ENCODE peak calls at places on chromosomes 3 and 15, in four cellular contexts. I is GM23338, N is hepatocyte, Z is K562. U is an unnamed sample.

GRCh38 chr3:129621626-129622417 is 15.3 kb upstream of the PLXND1 start:
- DNase-seq in I (no peak), N (no peak), Z (peak; percentile 43), U (no peak)

GRCh38 chr3:25587526-25587925 is 77.2 kb downstream of the TOP2B start:
- DNase-seq in I (no peak), N (no peak), Z (no peak), U (no peak)

GRCh38 chr3:64533565-64534317 is 154.1 kb downstream of the ADAMTS9 start:
- DNase-seq in I (peak; percentile 96), N (peak; percentile 95), Z (peak; percentile 68), U (peak; percentile 38)

GRCh38 chr3:80087769-80088168 is 320.0 kb upstream of the ROBO1 start:
- DNase-seq in I (no peak), N (no peak), Z (no peak), U (no peak)

GRCh38 chr3:36124118-36124796 is 256.0 kb upstream of the STAC start:
- DNase-seq in I (peak; percentile 87), N (peak; percentile 50), Z (no peak), U (no peak)

GRCh38 chr3:149356044-149356592 is 21.3 kb downstream of the TM4SF1 start:
- DNase-seq in I (no peak), N (no peak), Z (no peak), U (no peak)

GRCh38 chr15:48437178-48437577 is 105.9 kb downstream of the DUT start:
- DNase-seq in I (no peak), N (no peak), Z (no peak), U (no peak)

GRCh38 chr15:90097475-90097874 is 4.8 kb downstream of the IDH2 start:
- DNase-seq in I (no peak), N (no peak), Z (no peak), U (peak; percentile 89)

GRCh38 chr3:160677459-160677901 is 520 bp downstream of the ARL14 start:
- DNase-seq in I (no peak), N (no peak), Z (no peak), U (no peak)

GRCh38 chr15:89790661-89791060 is 14.5 kb downstream of the MESP2 start:
- DNase-seq in I (no peak), N (no peak), Z (no peak), U (no peak)

GRCh38 chr3:19885468-19885867 is 48.5 kb downstream of the EFHB start:
- DNase-seq in I (peak; percentile 93), N (peak; percentile 58), Z (peak; percentile 64), U (peak; percentile 56)

GRCh38 chr15:46280753-46281521 is 646.1 kb downstream of the SQOR start:
- DNase-seq in I (peak; percentile 75), N (peak; percentile 28), Z (no peak), U (peak; percentile 1)

GRCh38 chr3:9915252-9916141 is 1.4 kb upstream of the IL17RC start:
- DNase-seq in I (peak; percentile 81), N (peak; percentile 88), Z (no peak), U (no peak)

GRCh38 chr3:141257971-141258370 is 26.3 kb downstream of the PXYLP1 start:
- DNase-seq in I (no peak), N (no peak), Z (no peak), U (no peak)

GRCh38 chr15:22883196-22883595 is 44.7 kb downstream of the NIPA2 start:
- DNase-seq in I (no peak), N (no peak), Z (no peak), U (no peak)

GRCh38 chr15:55116636-55117035 is 80.1 kb downstream of the RSL24D1 start:
- DNase-seq in I (no peak), N (no peak), Z (no peak), U (no peak)

GRCh38 chr3:71160800-71161546 is 422.6 kb downstream of the FOXP1 start:
- DNase-seq in I (no peak), N (no peak), Z (no peak), U (peak; percentile 11)

GRCh38 chr15:54962637-54963036 is 234.1 kb downstream of the RSL24D1 start:
- DNase-seq in I (no peak), N (no peak), Z (no peak), U (no peak)

GRCh38 chr3:64414043-64414442 is 188.8 kb upstream of the PRICKLE2 start:
- DNase-seq in I (no peak), N (no peak), Z (no peak), U (no peak)

GRCh38 chr15:70379134-70379533 is 281.4 kb upstream of the TLE3 start:
- DNase-seq in I (no peak), N (no peak), Z (no peak), U (no peak)

GRCh38 chr3:12231481-12231880 is 57.4 kb upstream of the PPARG start:
- DNase-seq in I (no peak), N (no peak), Z (no peak), U (no peak)

GRCh38 chr15:56369234-56369633 is 4.0 kb downstream of the TEX9 start:
- DNase-seq in I (no peak), N (no peak), Z (no peak), U (peak; percentile 33)

GRCh38 chr3:61617041-61617440 is 55.7 kb downstream of the PTPRG start:
- DNase-seq in I (no peak), N (peak; percentile 40), Z (no peak), U (no peak)
- H2AFZ ChIP-seq in I (no peak overlapping the region), N (peak overlapping the region; percentile 8), Z (no peak overlapping the region), U (no peak overlapping the region)

GRCh38 chr3:111577113-111577512 is 18.0 kb downstream of the ZBED2 start:
- DNase-seq in I (no peak), N (no peak), Z (no peak), U (no peak)
- H3K27ac ChIP-seq in I (no peak overlapping the region), N (no peak overlapping the region), Z (no peak overlapping the region), U (no peak overlapping the region)

GRCh38 chr15:68265674-68266073 is 11.9 kb upstream of the FEM1B start:
- DNase-seq in I (no peak), N (no peak), Z (no peak), U (no peak)

GRCh38 chr15:68262514-68263356 is 14.8 kb upstream of the FEM1B start:
- DNase-seq in I (peak; percentile 48), N (no peak), Z (no peak), U (no peak)

GRCh38 chr15:68264282-68264681 is 13.3 kb upstream of the FEM1B start:
- DNase-seq in I (peak; percentile 28), N (no peak), Z (no peak), U (no peak)

GRCh38 chr15:68261980-68262379 is 15.6 kb upstream of the FEM1B start:
- DNase-seq in I (no peak), N (no peak), Z (no peak), U (no peak)

DNA sequence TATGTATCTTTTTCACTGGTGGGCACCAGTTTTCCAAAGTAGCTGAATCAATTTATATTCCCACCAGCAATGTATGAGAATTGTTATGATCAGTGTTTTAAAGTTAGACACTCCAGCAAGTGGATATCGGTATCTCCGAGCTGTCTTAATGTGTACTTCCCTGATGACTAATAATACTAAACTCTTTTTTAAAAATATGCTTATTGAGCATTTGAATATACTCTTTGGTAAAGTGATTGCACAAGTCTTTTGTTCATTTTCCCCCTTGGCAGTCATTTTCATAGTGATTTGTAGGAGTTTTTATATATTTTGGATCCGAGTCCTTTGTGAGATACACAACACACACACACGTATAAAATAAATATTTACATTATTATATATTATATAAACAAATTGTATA is 12.5 kb upstream of the FEM1B start:
- DNase-seq in I (no peak), N (no peak), Z (no peak), U (no peak)
- H2AFZ ChIP-seq in I (no peak overlapping the region), N (no peak overlapping the region), Z (no peak overlapping the region), U (no peak overlapping the region)

GRCh38 chr3:65534825-65535224 is 503.9 kb downstream of the MAGI1 start:
- DNase-seq in I (no peak), N (no peak), Z (no peak), U (no peak)
- H3K27ac ChIP-seq in I (no peak overlapping the region), N (no peak overlapping the region), Z (peak overlapping the region; percentile 29), U (no peak overlapping the region)

GRCh38 chr3:115194461-115194860 is 47.4 kb upstream of the ZBTB20 start:
- DNase-seq in I (no peak), N (no peak), Z (no peak), U (no peak)
- H2AFZ ChIP-seq in I (no peak overlapping the region), N (no peak overlapping the region), Z (no peak overlapping the region), U (no peak overlapping the region)

GRCh38 chr3:50156549-50156948 is 1.4 kb downstream of the SEMA3F start:
- DNase-seq in I (peak; percentile 49), N (no peak), Z (no peak), U (no peak)

GRCh38 chr3:50158747-50159146 is 3.6 kb downstream of the SEMA3F start:
- DNase-seq in I (no peak), N (no peak), Z (no peak), U (no peak)

GRCh38 chr3:50156991-50157493 is 1.9 kb downstream of the SEMA3F start:
- DNase-seq in I (peak; percentile 81), N (peak; percentile 54), Z (peak; percentile 32), U (no peak)

GRCh38 chr3:50155891-50156290 is 767 bp downstream of the SEMA3F start:
- DNase-seq in I (peak; percentile 39), N (no peak), Z (no peak), U (no peak)

DNA sequence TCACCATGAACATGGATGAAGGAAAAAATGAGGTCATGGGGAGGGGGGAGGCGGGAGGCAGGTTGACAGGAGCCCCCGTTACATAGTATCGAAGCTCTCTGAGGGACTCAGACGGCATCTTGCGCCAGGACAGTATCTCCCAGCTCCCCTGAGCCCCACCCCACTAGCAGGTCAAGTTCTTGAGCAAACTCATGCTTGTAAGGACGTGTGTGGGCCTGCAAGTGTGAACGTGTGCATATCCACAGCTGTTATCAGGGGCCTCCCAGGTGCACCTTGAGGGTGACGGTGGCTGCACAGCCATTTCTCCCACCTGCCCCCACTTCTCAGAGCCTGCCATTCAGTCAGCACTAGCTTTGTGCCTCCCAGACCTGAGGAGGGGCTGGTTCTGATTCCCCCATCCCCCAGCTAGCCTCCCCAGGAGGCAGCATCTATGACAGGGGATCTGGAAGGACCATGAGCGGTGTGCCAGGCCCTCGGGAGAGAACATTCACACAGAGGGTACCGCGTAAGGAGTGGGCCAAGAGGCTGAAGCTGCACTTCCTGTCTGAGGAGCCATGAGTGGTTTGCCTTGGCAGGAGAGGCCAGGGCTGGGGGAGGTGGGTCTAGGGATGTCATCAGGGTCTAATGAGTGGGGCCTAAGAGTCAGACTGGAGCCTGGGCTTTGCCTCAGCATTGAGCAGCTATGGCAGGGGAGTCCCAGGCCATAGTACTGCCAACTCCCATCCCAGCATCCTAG is 2.9 kb downstream of the SEMA3F start:
- DNase-seq in I (no peak), N (no peak), Z (peak; percentile 48), U (peak; percentile 11)
- H3K27ac ChIP-seq in I (no peak overlapping the region), N (peak overlapping the region; percentile 56), Z (no peak overlapping the region), U (no peak overlapping the region)